ENCODE peak calls at places on chromosome 4, in nine cellular contexts. E is activated CD4-positive, alpha-beta T cell treated with anti-CD3 and anti-CD28 coated beads, Interleukin-2, amount 10 ng/mL, durations not matched to agents 7 days and 5 days; U is colonic mucosa; T is amniotic epithelial cell; H is stimulated activated CD4-positive, alpha-beta T cell treated with anti-CD3 and anti-CD28 coated beads, Interleukin-1b, Interleukin-23, amount 100 ng/mL, for 24 hours; V is M059J; G is T-helper 2 cell; R is psoas muscle; S is stimulated activated CD8-positive, alpha-beta memory T cell treated with anti-CD3 and anti-CD28 coated beads, Interleukin-15, amount 100 ng/mL, for 4 hours. M is an unnamed sample.

GRCh38 chr4:163166041-163166579 is 580 bp downstream of the NAF1 start:
- DNase-seq in E (peak; percentile 65), U (peak; percentile 54), T (peak; percentile 42), H (peak; percentile 30), V (peak; percentile 49), G (peak; percentile 27), R (peak; percentile 70), S (peak; percentile 30), M (no peak)

GRCh38 chr4:143402776-143403550 is 66.3 kb downstream of the GAB1 start:
- DNase-seq in E (no peak), U (no peak), T (no peak), H (no peak), V (no peak), G (no peak), R (no peak), S (no peak), M (no peak)

GRCh38 chr4:8053688-8054449 is 104.7 kb downstream of the ABLIM2 start:
- DNase-seq in E (no peak), U (no peak), T (no peak), H (no peak), V (no peak), G (no peak), R (no peak), S (no peak), M (no peak)

GRCh38 chr4:105277702-105278101 is 131.0 kb downstream of the TET2 start:
- DNase-seq in E (no peak), U (no peak), T (no peak), H (no peak), V (no peak), G (no peak), R (no peak), S (no peak), M (no peak)

GRCh38 chr4:153038493-153039311 is 102.6 kb downstream of the FHDC1 start:
- DNase-seq in E (no peak), U (no peak), T (no peak), H (no peak), V (no peak), G (no peak), R (no peak), S (no peak), M (no peak)

GRCh38 chr4:151238477-151238876 is 38.5 kb upstream of the PRSS48 start:
- DNase-seq in E (no peak), U (no peak), T (peak; percentile 38), H (no peak), V (peak; percentile 3), G (no peak), R (no peak), S (no peak), M (no peak)

GRCh38 chr4:40247350-40247749 is 50.5 kb downstream of the RHOH start:
- DNase-seq in E (peak; percentile 80), U (no peak), T (no peak), H (no peak), V (no peak), G (no peak), R (no peak), S (no peak), M (no peak)

GRCh38 chr4:8836664-8837171 is 34.9 kb downstream of the HMX1 start:
- DNase-seq in E (no peak), U (no peak), T (no peak), H (no peak), V (no peak), G (no peak), R (peak; percentile 23), S (no peak), M (no peak)

M was measured in cortex of kidney.